ENCODE peak calls at places on chromosomes 2 and 18, in five cellular contexts. Y, Q, N, B and W are unnamed samples.

GRCh38 chr2:161905389-161906046 is 168.5 kb downstream of the DPP4 start:
- DNase-seq in Y (no peak), Q (peak), N (no peak), B (peak), W (no peak)

GRCh38 chr2:53989210-53989862 is 18.5 kb upstream of the PSME4 start:
- DNase-seq in Y (no peak), Q (no peak), N (no peak), B (peak), W (no peak)

GRCh38 chr2:175478369-175478768 is 296.9 kb upstream of the ATP5MC3 start:
- DNase-seq in Y (no peak), Q (no peak), N (no peak), B (no peak), W (no peak)

GRCh38 chr2:111071480-111072143 is 49.1 kb upstream of the BCL2L11 start:
- DNase-seq in Y (no peak), Q (peak), N (no peak), B (no peak), W (peak)

GRCh38 chr18:57352271-57352701 is at the start of gene ST8SIA3:
- DNase-seq in Y (no peak), Q (no peak), N (peak), B (no peak), W (no peak)

GRCh38 chr2:30235008-30235655 is 3.8 kb downstream of the LBH start:
- DNase-seq in Y (no peak), Q (no peak), N (no peak), B (no peak), W (no peak)

GRCh38 chr18:3472681-3473544 is 22.9 kb downstream of the TGIF1 start:
- DNase-seq in Y (no peak), Q (no peak), N (no peak), B (no peak), W (no peak)

GRCh38 chr2:7269244-7269643 is 352.0 kb downstream of the RNF144A start:
- DNase-seq in Y (no peak), Q (no peak), N (no peak), B (no peak), W (no peak)

GRCh38 chr2:106561356-106561755 is 74.2 kb downstream of the CD8B2 start:
- DNase-seq in Y (no peak), Q (no peak), N (no peak), B (no peak), W (no peak)

GRCh38 chr18:42798606-42799005 is 316.9 kb downstream of the RIT2 start:
- DNase-seq in Y (no peak), Q (no peak), N (no peak), B (no peak), W (no peak)

GRCh38 chr2:232310189-232310588 is 68.4 kb upstream of the ALPP start:
- DNase-seq in Y (no peak), Q (no peak), N (no peak), B (no peak), W (no peak)

GRCh38 chr2:113195923-113196501 is 22.2 kb downstream of the PSD4 start:
- DNase-seq in Y (no peak), Q (no peak), N (no peak), B (no peak), W (no peak)

GRCh38 chr2:176483481-176483880 is 214.2 kb downstream of the MTX2 start:
- DNase-seq in Y (no peak), Q (no peak), N (no peak), B (no peak), W (no peak)

GRCh38 chr2:158955974-158956373 is 12.5 kb upstream of the TANC1 start:
- DNase-seq in Y (no peak), Q (no peak), N (no peak), B (no peak), W (no peak)

GRCh38 chr2:144424559-144425240 is 95.2 kb downstream of the ZEB2 start:
- DNase-seq in Y (no peak), Q (no peak), N (no peak), B (no peak), W (no peak)
- TF ChIP-seq ESRRA in Y (no peak), Q (no peak), N (no peak), B (no peak), W (no peak)

DNA sequence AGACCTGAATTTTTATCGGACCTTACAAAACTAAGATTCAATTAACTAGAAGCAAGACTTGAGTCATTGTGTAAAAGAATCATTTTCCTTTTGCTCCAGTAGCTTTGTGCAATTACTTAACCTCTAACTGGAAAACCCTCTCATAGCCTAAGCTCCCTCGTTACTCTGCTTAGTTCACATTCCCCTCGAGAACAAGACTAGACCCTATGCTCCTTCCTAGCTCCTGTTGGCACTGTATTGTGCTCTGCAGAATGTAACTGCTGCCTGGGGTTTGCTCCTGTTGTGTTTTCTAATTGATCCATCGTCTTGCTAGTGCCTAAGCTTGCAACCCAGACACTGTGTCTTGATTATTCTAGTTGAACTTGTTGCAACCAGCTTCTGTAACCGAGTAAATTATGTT is 347.0 kb downstream of the ZNF804A start:
- DNase-seq in Y (no peak), Q (no peak), N (no peak), B (no peak), W (no peak)
- TF ChIP-seq ESRRA in Y (no peak), Q (no peak), N (no peak), B (no peak), W (no peak)

DNA sequence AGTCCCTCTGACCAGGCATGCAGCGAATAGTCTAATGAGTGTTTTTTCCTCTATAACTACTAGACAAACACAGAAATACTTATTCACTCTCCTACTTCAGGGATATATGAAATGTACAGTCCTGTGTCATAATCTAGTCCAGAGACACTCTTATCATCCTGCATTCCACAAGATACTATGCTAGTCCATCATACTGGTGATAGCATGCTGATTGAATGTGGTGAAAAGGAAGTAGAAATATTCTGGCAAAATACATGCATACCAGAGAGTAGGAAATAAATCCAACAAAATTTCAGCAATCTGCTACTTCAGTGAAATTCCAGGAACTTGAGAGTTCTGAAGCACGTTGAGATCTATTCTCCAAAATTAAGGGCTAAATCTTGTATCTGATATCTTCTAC is 353.9 kb downstream of the PID1 start:
- DNase-seq in Y (no peak), Q (no peak), N (no peak), B (no peak), W (no peak)
- TF ChIP-seq ESRRA in Y (no peak), Q (no peak), N (no peak), B (no peak), W (no peak)

DNA sequence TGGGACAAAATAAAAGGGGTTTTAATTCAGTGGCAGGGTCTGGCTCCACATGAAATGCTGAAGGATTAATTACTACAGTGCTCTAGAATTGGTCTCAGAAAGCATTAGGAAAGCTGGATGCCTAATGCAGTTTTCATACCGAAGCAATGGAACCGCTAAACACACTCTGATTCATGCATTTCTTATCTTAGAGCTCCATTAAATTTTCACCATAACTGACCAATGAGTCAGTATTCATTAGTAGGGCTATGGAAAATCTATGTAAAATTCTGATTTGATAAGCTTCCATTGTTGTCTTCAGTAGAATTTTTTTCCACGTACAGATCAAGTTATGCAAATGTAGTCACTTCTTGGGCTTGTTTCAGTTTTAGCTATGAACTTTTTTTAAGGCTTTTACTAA is 359.9 kb downstream of the ARHGAP15 start:
- DNase-seq in Y (no peak), Q (no peak), N (no peak), B (no peak), W (no peak)
- TF ChIP-seq ESRRA in Y (no peak), Q (no peak), N (no peak), B (no peak), W (no peak)

GRCh38 chr2:237097326-237097910 is 11.7 kb downstream of the COPS8 start:
- DNase-seq in Y (no peak), Q (no peak), N (no peak), B (no peak), W (no peak)
- TF ChIP-seq ESRRA in Y (no peak), Q (no peak), N (no peak), B (no peak), W (no peak)